ENCODE peak calls at places on chromosome 10, in ten cellular contexts. One of them, this sample, is unnamed.

GRCh38 chr10:95341716-95342130 is 50.9 kb upstream of the PDLIM1 start:
- DNase-seq in adipocyte: peak
- DNase-seq in spleen: no peak
- DNase-seq in memory B cell: no peak
- DNase-seq in GM23248: peak
- DNase-seq in glutamatergic neuron: no peak
- DNase-seq in GM10248: no peak
- DNase-seq in stimulated activated CD4-positive, alpha-beta T cell treated with anti-CD3 and anti-CD28 coated beads, Interleukin-1b, Interleukin-23, amount 100 ng/mL, for 1 hour: no peak
- DNase-seq in NCI-H1105 treated with DMSO at 0.1 percent for 48 hours: no peak
- DNase-seq in RCC 7860: no peak
- DNase-seq in this sample: no peak

GRCh38 chr10:62681211-62681940 is 123.1 kb upstream of the ADO start:
- DNase-seq in adipocyte: no peak
- DNase-seq in spleen: peak
- DNase-seq in memory B cell: no peak
- DNase-seq in GM23248: peak
- DNase-seq in glutamatergic neuron: no peak
- DNase-seq in GM10248: peak
- DNase-seq in stimulated activated CD4-positive, alpha-beta T cell treated with anti-CD3 and anti-CD28 coated beads, Interleukin-1b, Interleukin-23, amount 100 ng/mL, for 1 hour: peak
- DNase-seq in NCI-H1105 treated with DMSO at 0.1 percent for 48 hours: no peak
- DNase-seq in RCC 7860: no peak
- DNase-seq in this sample: no peak

GRCh38 chr10:97574374-97575100 is 2.0 kb downstream of the ANKRD2 start:
- DNase-seq in adipocyte: peak
- DNase-seq in spleen: peak
- DNase-seq in memory B cell: no peak
- DNase-seq in GM23248: peak
- DNase-seq in glutamatergic neuron: no peak
- DNase-seq in GM10248: no peak
- DNase-seq in stimulated activated CD4-positive, alpha-beta T cell treated with anti-CD3 and anti-CD28 coated beads, Interleukin-1b, Interleukin-23, amount 100 ng/mL, for 1 hour: no peak
- DNase-seq in NCI-H1105 treated with DMSO at 0.1 percent for 48 hours: peak
- DNase-seq in RCC 7860: peak
- DNase-seq in this sample: peak

GRCh38 chr10:121041906-121042305 is 190.7 kb downstream of the WDR11 start:
- DNase-seq in adipocyte: no peak
- DNase-seq in spleen: no peak
- DNase-seq in memory B cell: no peak
- DNase-seq in GM23248: no peak
- DNase-seq in glutamatergic neuron: no peak
- DNase-seq in GM10248: no peak
- DNase-seq in stimulated activated CD4-positive, alpha-beta T cell treated with anti-CD3 and anti-CD28 coated beads, Interleukin-1b, Interleukin-23, amount 100 ng/mL, for 1 hour: no peak
- DNase-seq in NCI-H1105 treated with DMSO at 0.1 percent for 48 hours: no peak
- DNase-seq in RCC 7860: peak
- DNase-seq in this sample: no peak

GRCh38 chr10:125218967-125219366 is 58.6 kb upstream of the CTBP2 start:
- DNase-seq in adipocyte: no peak
- DNase-seq in spleen: no peak
- DNase-seq in memory B cell: no peak
- DNase-seq in GM23248: no peak
- DNase-seq in glutamatergic neuron: no peak
- DNase-seq in GM10248: no peak
- DNase-seq in stimulated activated CD4-positive, alpha-beta T cell treated with anti-CD3 and anti-CD28 coated beads, Interleukin-1b, Interleukin-23, amount 100 ng/mL, for 1 hour: no peak
- DNase-seq in NCI-H1105 treated with DMSO at 0.1 percent for 48 hours: no peak
- DNase-seq in RCC 7860: no peak
- DNase-seq in this sample: peak

GRCh38 chr10:50651808-50652207 is 28.1 kb upstream of the SGMS1 start:
- DNase-seq in adipocyte: peak
- DNase-seq in spleen: no peak
- DNase-seq in memory B cell: no peak
- DNase-seq in GM23248: no peak
- DNase-seq in glutamatergic neuron: no peak
- DNase-seq in GM10248: no peak
- DNase-seq in stimulated activated CD4-positive, alpha-beta T cell treated with anti-CD3 and anti-CD28 coated beads, Interleukin-1b, Interleukin-23, amount 100 ng/mL, for 1 hour: no peak
- DNase-seq in NCI-H1105 treated with DMSO at 0.1 percent for 48 hours: no peak
- DNase-seq in RCC 7860: no peak
- DNase-seq in this sample: no peak

GRCh38 chr10:130871406-130871805 is 440.1 kb downstream of the TCERG1L start:
- DNase-seq in adipocyte: no peak
- DNase-seq in spleen: no peak
- DNase-seq in memory B cell: no peak
- DNase-seq in GM23248: no peak
- DNase-seq in glutamatergic neuron: no peak
- DNase-seq in GM10248: no peak
- DNase-seq in stimulated activated CD4-positive, alpha-beta T cell treated with anti-CD3 and anti-CD28 coated beads, Interleukin-1b, Interleukin-23, amount 100 ng/mL, for 1 hour: no peak
- DNase-seq in NCI-H1105 treated with DMSO at 0.1 percent for 48 hours: no peak
- DNase-seq in RCC 7860: no peak
- DNase-seq in this sample: no peak

GRCh38 chr10:77608281-77608680 is 29.3 kb downstream of the KCNMA1 start:
- DNase-seq in adipocyte: no peak
- DNase-seq in spleen: no peak
- DNase-seq in memory B cell: no peak
- DNase-seq in GM23248: no peak
- DNase-seq in glutamatergic neuron: no peak
- DNase-seq in GM10248: no peak
- DNase-seq in stimulated activated CD4-positive, alpha-beta T cell treated with anti-CD3 and anti-CD28 coated beads, Interleukin-1b, Interleukin-23, amount 100 ng/mL, for 1 hour: no peak
- DNase-seq in NCI-H1105 treated with DMSO at 0.1 percent for 48 hours: no peak
- DNase-seq in RCC 7860: no peak
- DNase-seq in this sample: no peak

GRCh38 chr10:62814901-62815372 is 1.2 kb downstream of the EGR2 start:
- DNase-seq in adipocyte: peak
- DNase-seq in spleen: peak
- DNase-seq in memory B cell: peak
- DNase-seq in GM23248: peak
- DNase-seq in glutamatergic neuron: peak
- DNase-seq in GM10248: no peak
- DNase-seq in stimulated activated CD4-positive, alpha-beta T cell treated with anti-CD3 and anti-CD28 coated beads, Interleukin-1b, Interleukin-23, amount 100 ng/mL, for 1 hour: no peak
- DNase-seq in NCI-H1105 treated with DMSO at 0.1 percent for 48 hours: no peak
- DNase-seq in RCC 7860: no peak
- DNase-seq in this sample: peak

This sample was measured in DMS53.